ENCODE peak calls at places on chromosomes 16 and 17, in nine cellular contexts. One of them, this sample, is unnamed.

GRCh38 chr17:73165616-73166404 is 1.0 kb downstream of the SSTR2 start:
- DNase-seq in WTC11: peak
- DNase-seq in GDM1: no peak
- DNase-seq in NB4: peak
- DNase-seq in substantia nigra: no peak
- DNase-seq in naive thymus-derived CD4-positive, alpha-beta T cell: no peak
- DNase-seq in B cell: no peak
- DNase-seq in AG09309: no peak
- DNase-seq in stimulated activated CD4-positive, alpha-beta T cell treated with anti-CD3 and anti-CD28 coated beads, Interleukin-1b, Interleukin-23, amount 100 ng/mL, for 24 hours: no peak
- DNase-seq in this sample: peak

GRCh38 chr17:72501404-72502110 is 380.7 kb downstream of the SOX9 start:
- DNase-seq in B cell: no peak
- DNase-seq in substantia nigra: no peak
- DNase-seq in WTC11: no peak
- DNase-seq in naive thymus-derived CD4-positive, alpha-beta T cell: no peak
- DNase-seq in GDM1: no peak
- DNase-seq in stimulated activated CD4-positive, alpha-beta T cell treated with anti-CD3 and anti-CD28 coated beads, Interleukin-1b, Interleukin-23, amount 100 ng/mL, for 24 hours: no peak
- DNase-seq in NB4: no peak
- DNase-seq in AG09309: no peak
- DNase-seq in this sample: peak

GRCh38 chr16:2451851-2452320 is 8.0 kb upstream of the TEDC2 start:
- DNase-seq in AG09309: no peak
- DNase-seq in stimulated activated CD4-positive, alpha-beta T cell treated with anti-CD3 and anti-CD28 coated beads, Interleukin-1b, Interleukin-23, amount 100 ng/mL, for 24 hours: no peak
- DNase-seq in WTC11: no peak
- DNase-seq in NB4: no peak
- DNase-seq in B cell: no peak
- DNase-seq in naive thymus-derived CD4-positive, alpha-beta T cell: no peak
- DNase-seq in substantia nigra: no peak
- DNase-seq in GDM1: no peak
- DNase-seq in this sample: no peak

GRCh38 chr17:72407336-72408121 is 286.7 kb downstream of the SOX9 start:
- DNase-seq in NB4: peak
- DNase-seq in substantia nigra: no peak
- DNase-seq in B cell: peak
- DNase-seq in stimulated activated CD4-positive, alpha-beta T cell treated with anti-CD3 and anti-CD28 coated beads, Interleukin-1b, Interleukin-23, amount 100 ng/mL, for 24 hours: no peak
- DNase-seq in GDM1: no peak
- DNase-seq in AG09309: peak
- DNase-seq in WTC11: no peak
- DNase-seq in naive thymus-derived CD4-positive, alpha-beta T cell: no peak
- DNase-seq in this sample: peak

GRCh38 chr16:80369559-80369958 is 171.2 kb upstream of the DYNLRB2 start:
- DNase-seq in B cell: no peak
- DNase-seq in substantia nigra: no peak
- DNase-seq in naive thymus-derived CD4-positive, alpha-beta T cell: no peak
- DNase-seq in GDM1: no peak
- DNase-seq in NB4: peak
- DNase-seq in WTC11: peak
- DNase-seq in AG09309: peak
- DNase-seq in stimulated activated CD4-positive, alpha-beta T cell treated with anti-CD3 and anti-CD28 coated beads, Interleukin-1b, Interleukin-23, amount 100 ng/mL, for 24 hours: no peak
- DNase-seq in this sample: no peak

GRCh38 chr17:30995347-30995746 is 24.5 kb downstream of the RNF135 start:
- DNase-seq in GDM1: no peak
- DNase-seq in naive thymus-derived CD4-positive, alpha-beta T cell: no peak
- DNase-seq in B cell: no peak
- DNase-seq in WTC11: no peak
- DNase-seq in NB4: no peak
- DNase-seq in AG09309: no peak
- DNase-seq in substantia nigra: no peak
- DNase-seq in stimulated activated CD4-positive, alpha-beta T cell treated with anti-CD3 and anti-CD28 coated beads, Interleukin-1b, Interleukin-23, amount 100 ng/mL, for 24 hours: no peak
- DNase-seq in this sample: no peak

GRCh38 chr16:75537795-75538194 is 1.9 kb upstream of the CHST5 start:
- DNase-seq in substantia nigra: no peak
- DNase-seq in NB4: no peak
- DNase-seq in AG09309: no peak
- DNase-seq in B cell: no peak
- DNase-seq in naive thymus-derived CD4-positive, alpha-beta T cell: no peak
- DNase-seq in WTC11: no peak
- DNase-seq in GDM1: no peak
- DNase-seq in stimulated activated CD4-positive, alpha-beta T cell treated with anti-CD3 and anti-CD28 coated beads, Interleukin-1b, Interleukin-23, amount 100 ng/mL, for 24 hours: no peak
- DNase-seq in this sample: no peak

GRCh38 chr17:82458885-82459424 is 414 bp downstream of the NARF start:
- DNase-seq in B cell: no peak
- DNase-seq in substantia nigra: no peak
- DNase-seq in NB4: peak
- DNase-seq in GDM1: peak
- DNase-seq in AG09309: no peak
- DNase-seq in naive thymus-derived CD4-positive, alpha-beta T cell: peak
- DNase-seq in stimulated activated CD4-positive, alpha-beta T cell treated with anti-CD3 and anti-CD28 coated beads, Interleukin-1b, Interleukin-23, amount 100 ng/mL, for 24 hours: no peak
- DNase-seq in WTC11: peak
- DNase-seq in this sample: no peak

GRCh38 chr16:12455287-12455798 is 348.3 kb downstream of the CPPED1 start:
- DNase-seq in B cell: no peak
- DNase-seq in WTC11: peak
- DNase-seq in naive thymus-derived CD4-positive, alpha-beta T cell: no peak
- DNase-seq in NB4: peak
- DNase-seq in stimulated activated CD4-positive, alpha-beta T cell treated with anti-CD3 and anti-CD28 coated beads, Interleukin-1b, Interleukin-23, amount 100 ng/mL, for 24 hours: no peak
- DNase-seq in GDM1: peak
- DNase-seq in AG09309: no peak
- DNase-seq in substantia nigra: peak
- DNase-seq in this sample: peak

This sample was measured in C1 segment of cervical spinal cord.